ENCODE peak calls at places on chromosomes 5 and 9, in five cellular contexts. I is kidney epithelial cell, C is small intestine, P is NCI-H1436, J is retinal pigment epithelial cell. O is an unnamed sample.
A peak's percentile ranks its signal among the peaks of the same experiment; 100 is the strongest.

GRCh38 chr9:27485158-27485557 is 38.9 kb upstream of the IFNK start:
- DNase-seq in I (no peak), C (no peak), J (no peak), P (no peak), O (no peak)

GRCh38 chr9:132857031-132857430 is 21.1 kb downstream of the AK8 start:
- DNase-seq in C (no peak), P (no peak), J (no peak), I (no peak), O (no peak)

GRCh38 chr5:179762781-179763176 is 30.2 kb downstream of the MAML1 start:
- DNase-seq in I (no peak), J (no peak), P (no peak), C (no peak), O (no peak)

GRCh38 chr9:127021664-127022337 is 100.6 kb downstream of the ANGPTL2 start:
- DNase-seq in J (peak; percentile 71), I (no peak), P (no peak), C (no peak), O (no peak)

GRCh38 chr9:37514999-37515398 is 29.3 kb downstream of the POLR1E start:
- DNase-seq in C (peak; percentile 69), P (no peak), J (no peak), I (no peak), O (no peak)

GRCh38 chr5:67790390-67790789 is 425.2 kb upstream of the PIK3R1 start:
- DNase-seq in P (no peak), I (no peak), J (no peak), C (no peak), O (no peak)

GRCh38 chr9:112705773-112706427 is 12.0 kb downstream of the INIP start:
- DNase-seq in C (peak; percentile 74), I (no peak), P (no peak), J (no peak), O (peak; percentile 28)

GRCh38 chr5:156147948-156148285 is 179.0 kb upstream of the SGCD start:
- DNase-seq in I (peak; percentile 34), J (no peak), P (no peak), C (no peak), O (no peak)

GRCh38 chr5:143129910-143130703 is 273.4 kb downstream of the NR3C1 start:
- DNase-seq in C (no peak), P (no peak), I (no peak), J (no peak), O (no peak)

O was measured in NCI-H526 treated with DMSO at 0.1 percent for 48 hours.